ENCODE peak calls at places on chromosome 3, in eight cellular contexts. W is mucosa of descending colon, G is cardiac muscle cell, K is colonic mucosa, L is tibial nerve, Y is mammary epithelial cell, B is Caco-2, S is left lung. I is an unnamed sample. For H3K9me3, the result is how much of the 10 kb centered on the place peaks cover.

GRCh38 chr3:178777718-178778411 is 241.6 kb downstream of the KCNMB2 start:
- DNase-seq in S (no peak), L (no peak), G (no peak), Y (peak), K (no peak), W (no peak), B (no peak), I (no peak)

GRCh38 chr3:147185781-147186180 is 220.6 kb downstream of the ZIC4 start:
- DNase-seq in G (no peak), B (no peak), L (no peak), Y (no peak), W (no peak), K (no peak), S (no peak), I (no peak)

GRCh38 chr3:44323341-44323955 is 15.1 kb upstream of the TCAIM start:
- DNase-seq in W (peak), Y (peak), L (peak), G (peak), K (peak), S (peak), B (peak), I (peak)

GRCh38 chr3:31227152-31227581 is 305.6 kb upstream of the STT3B start:
- DNase-seq in B (no peak), S (no peak), L (no peak), W (no peak), G (no peak), Y (no peak), K (no peak), I (peak)

GRCh38 chr3:35537265-35537664 is 102.1 kb upstream of the ARPP21 start:
- DNase-seq in L (no peak), S (no peak), W (no peak), B (no peak), Y (no peak), G (no peak), K (no peak), I (no peak)

GRCh38 chr3:125145751-125146475 is 66.6 kb downstream of the SLC12A8 start:
- DNase-seq in S (no peak), W (no peak), G (no peak), B (no peak), L (no peak), Y (no peak), K (no peak), I (no peak)

GRCh38 chr3:15794303-15794771 is 3.4 kb downstream of the ANKRD28 start:
- DNase-seq in W (no peak), L (no peak), S (no peak), G (no peak), B (no peak), K (no peak), Y (peak), I (no peak)

GRCh38 chr3:105708980-105709379 is 159.8 kb downstream of the CBLB start:
- DNase-seq in L (no peak), Y (no peak), W (no peak), K (no peak), B (no peak), G (no peak), S (no peak), I (no peak)

GRCh38 chr3:46981932-46982471 is 2.5 kb downstream of the NBEAL2 start:
- DNase-seq in W (peak), B (no peak), Y (no peak), L (no peak), G (no peak), K (peak), S (peak), I (peak)

GRCh38 chr3:127551971-127552370 is 38.6 kb downstream of the TPRA1 start:
- DNase-seq in Y (no peak), B (no peak), S (no peak), L (no peak), W (no peak), K (no peak), G (no peak), I (no peak)

GRCh38 chr3:10401990-10402761 is 81.3 kb upstream of the SEC13 start:
- DNase-seq in W (no peak), L (no peak), Y (no peak), K (no peak), S (no peak), G (no peak), B (no peak), I (no peak)

GRCh38 chr3:67044295-67044694 is 46.2 kb downstream of the KBTBD8 start:
- DNase-seq in S (no peak), G (no peak), Y (no peak), B (no peak), K (no peak), L (no peak), W (no peak), I (no peak)

GRCh38 chr3:11499144-11499543 is 144.6 kb downstream of the VGLL4 start:
- DNase-seq in G (no peak), W (no peak), K (no peak), S (no peak), Y (peak), B (no peak), L (no peak), I (no peak)

GRCh38 chr3:190252080-190252479 is 70.2 kb downstream of the CLDN1 start:
- DNase-seq in S (no peak), B (no peak), Y (peak), L (no peak), W (no peak), K (no peak), G (no peak), I (no peak)

GRCh38 chr3:167361356-167361755 is 18.7 kb downstream of the ZBBX start:
- DNase-seq in L (no peak), S (no peak), Y (no peak), W (no peak), K (no peak), G (no peak), B (no peak), I (no peak)

GRCh38 chr3:154616298-154616697 is 186.3 kb upstream of the GPR149 start:
- DNase-seq in B (no peak), S (no peak), K (no peak), G (no peak), L (no peak), W (no peak), Y (no peak), I (no peak)

GRCh38 chr3:56468184-56469106 is at the start of gene ERC2:
- DNase-seq in B (peak), L (no peak), Y (peak), W (peak), K (peak), S (peak), G (peak), I (peak)

GRCh38 chr3:184368116-184368803 is 6.8 kb downstream of the POLR2H start:
- DNase-seq in B (peak), K (no peak), S (no peak), Y (no peak), W (no peak), L (no peak), G (no peak), I (no peak)

GRCh38 chr3:111715911-111716523 is 120.9 kb upstream of the ZBED2 start:
- DNase-seq in B (peak), Y (no peak), K (peak), W (peak), G (peak), L (no peak), S (no peak), I (peak)

GRCh38 chr3:66393486-66394260 is 107.1 kb downstream of the LRIG1 start:
- DNase-seq in B (no peak), S (no peak), G (no peak), W (no peak), L (no peak), K (no peak), Y (no peak), I (no peak)

GRCh38 chr3:160540546-160540945 is 24.8 kb downstream of the KPNA4 start:
- DNase-seq in W (no peak), L (no peak), G (no peak), Y (no peak), K (no peak), S (no peak), B (no peak), I (no peak)

GRCh38 chr3:52233108-52233591 is 5.8 kb downstream of the TWF2 start:
- DNase-seq in Y (no peak), S (peak), G (no peak), W (no peak), B (no peak), L (no peak), K (no peak), I (no peak)

GRCh38 chr3:52230889-52231499 is 5.5 kb upstream of the TLR9 start:
- DNase-seq in B (no peak), W (no peak), L (no peak), G (no peak), K (no peak), S (no peak), Y (no peak), I (no peak)

GRCh38 chr3:52232279-52233107 is 6.5 kb downstream of the TWF2 start:
- DNase-seq in B (no peak), L (no peak), G (no peak), Y (no peak), K (no peak), S (no peak), W (no peak), I (no peak)

GRCh38 chr3:52230461-52230860 is 5.0 kb upstream of the TLR9 start:
- DNase-seq in W (no peak), B (no peak), L (no peak), G (no peak), Y (no peak), K (no peak), S (no peak), I (no peak)

GRCh38 chr3:52231502-52232278 is 6.2 kb upstream of the TLR9 start:
- DNase-seq in S (peak), L (peak), G (peak), B (no peak), K (peak), Y (no peak), W (peak), I (peak)
- H3K4me3 ChIP-seq in S (no peak), L (no peak), G (no peak), B (no peak), K (no peak), Y (no peak), W (no peak), I (no peak)

DNA sequence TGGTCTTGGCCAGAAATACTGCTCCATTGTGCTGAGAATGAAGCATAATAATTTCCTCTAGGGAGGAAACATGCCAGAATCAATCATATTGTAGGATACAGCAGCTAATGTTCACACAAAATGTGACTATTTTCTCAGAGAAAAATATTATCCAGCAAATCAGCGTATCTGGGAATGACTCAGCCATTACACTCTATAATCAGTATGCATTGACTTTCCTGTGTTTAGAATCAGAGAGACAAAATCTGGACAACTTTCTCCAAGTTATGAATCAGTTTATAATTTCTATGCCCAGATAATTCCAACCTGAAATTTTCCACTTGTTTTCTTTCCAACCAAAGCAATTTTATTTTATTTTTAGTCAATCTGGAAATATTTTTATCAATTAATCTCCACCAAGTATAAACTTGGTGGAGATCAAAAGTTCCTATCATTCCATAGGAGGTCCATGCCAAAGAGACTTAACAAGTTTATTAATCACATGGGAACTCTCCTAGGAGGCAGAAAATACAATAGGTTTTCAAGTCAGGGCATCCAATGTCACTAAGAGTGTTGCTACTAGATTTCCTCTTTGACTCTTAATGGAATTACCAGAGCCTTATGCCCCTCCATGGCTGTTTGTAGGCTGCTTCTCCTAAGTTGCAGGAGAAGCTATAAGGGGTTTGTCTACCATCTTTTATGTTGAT is 36.4 kb downstream of the SUCNR1 start:
- DNase-seq in G (no peak), Y (no peak), K (no peak), W (no peak), S (no peak), L (no peak), B (no peak), I (no peak)
- TF ChIP-seq CTCF in G (no peak), Y (no peak), K (no peak), W (no peak), S (no peak), L (no peak), B (no peak), I (no peak)

DNA sequence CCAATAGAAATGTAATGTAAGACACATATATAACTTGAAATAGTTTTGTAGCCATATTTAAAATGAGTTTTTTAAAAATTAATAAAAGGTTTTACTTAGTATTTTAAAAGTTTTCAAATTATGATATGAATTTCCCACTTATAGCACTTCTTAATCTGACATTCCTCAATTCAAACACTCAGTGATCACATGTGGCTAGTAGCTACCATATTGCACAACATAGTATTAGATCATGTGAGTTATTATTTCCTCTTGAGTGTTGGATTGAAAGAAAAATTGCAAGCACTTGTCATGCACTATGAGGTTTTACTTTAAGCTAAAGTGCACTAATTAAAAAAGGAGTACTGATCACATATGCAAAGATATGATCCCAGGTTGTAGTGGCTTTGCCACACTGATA is 453.4 kb upstream of the ROBO2 start:
- DNase-seq in W (no peak), B (no peak), S (no peak), G (no peak), Y (no peak), K (no peak), L (no peak), I (no peak)
- H3K9me3 ChIP-seq in W (under half), B (under half), S (under half), G (under half), Y (under half), K (under half), L (under half), I (under half)

DNA sequence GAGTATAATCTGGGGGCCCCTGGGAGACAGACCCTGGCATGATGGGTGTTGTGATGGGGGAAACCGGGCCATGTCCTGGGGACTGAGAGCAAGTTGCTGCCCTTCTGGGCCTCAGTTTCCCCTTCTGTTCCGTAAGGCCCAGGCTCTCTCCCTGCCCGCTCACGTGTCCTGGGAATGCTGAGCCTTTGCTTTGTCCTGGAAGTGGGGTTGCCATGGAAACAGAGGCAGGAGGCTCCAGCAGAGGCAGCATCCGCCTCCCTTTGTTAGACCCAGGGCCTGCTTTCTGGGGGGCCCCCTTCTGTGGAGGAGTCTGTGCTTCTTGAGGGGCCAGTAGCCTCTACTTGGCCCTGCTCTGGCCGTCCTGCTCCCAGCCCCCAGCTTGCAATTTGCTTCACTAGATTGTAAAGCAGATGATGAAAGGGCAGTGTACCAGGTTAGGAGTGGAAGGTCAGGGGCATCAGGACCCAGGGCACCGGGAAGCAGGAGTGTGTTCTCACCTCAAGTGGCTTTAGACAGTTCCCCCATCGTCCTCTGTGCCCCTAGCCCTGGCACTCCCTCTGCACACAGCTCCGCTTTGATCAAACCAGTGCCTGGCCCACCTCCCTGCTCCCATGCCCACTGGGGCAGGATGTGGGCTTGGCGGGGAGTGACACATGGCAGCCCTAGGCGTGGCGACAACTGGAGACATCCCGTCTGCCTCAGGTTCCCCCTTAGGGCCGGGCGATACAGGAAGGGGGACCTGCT is 105.6 kb downstream of the FBLN2 start:
- DNase-seq in L (no peak), K (no peak), B (no peak), S (no peak), W (no peak), Y (no peak), G (no peak), I (no peak)
- H3K4me3 ChIP-seq in L (peak), K (no peak), B (no peak), S (no peak), W (no peak), Y (no peak), G (no peak), I (no peak)

GRCh38 chr3:28267984-28268849 is 26.8 kb downstream of the CMC1 start:
- DNase-seq in S (no peak), Y (peak), L (no peak), B (no peak), G (no peak), K (peak), W (peak), I (no peak)
- TF ChIP-seq CTCF in S (no peak), Y (no peak), L (no peak), B (no peak), G (no peak), K (peak), W (no peak), I (no peak)

GRCh38 chr3:88090681-88091080 is 31.6 kb downstream of the ZNF654 start:
- DNase-seq in K (no peak), G (no peak), W (no peak), S (no peak), B (no peak), L (no peak), Y (no peak), I (no peak)

GRCh38 chr3:88092270-88092669 is 33.2 kb downstream of the ZNF654 start:
- DNase-seq in K (no peak), L (no peak), Y (no peak), B (no peak), W (no peak), G (no peak), S (no peak), I (no peak)

GRCh38 chr3:88093266-88093665 is 34.2 kb downstream of the ZNF654 start:
- DNase-seq in K (no peak), L (no peak), B (no peak), W (no peak), G (no peak), S (no peak), Y (no peak), I (no peak)
- H3K9me3 ChIP-seq in K (under half), L (under half), B (under half), W (under half), G (under half), S (under half), Y (under half), I (under half)

GRCh38 chr3:19901918-19902317 is 32.1 kb downstream of the EFHB start:
- DNase-seq in K (no peak), W (no peak), Y (peak), L (no peak), B (no peak), G (no peak), S (no peak), I (peak)

GRCh38 chr3:19898725-19899124 is 35.3 kb downstream of the EFHB start:
- DNase-seq in S (no peak), W (no peak), Y (no peak), K (no peak), L (no peak), G (no peak), B (no peak), I (no peak)

GRCh38 chr3:19903649-19904048 is 30.4 kb downstream of the EFHB start:
- DNase-seq in W (no peak), K (no peak), S (no peak), B (no peak), L (no peak), G (no peak), Y (no peak), I (no peak)

GRCh38 chr3:19899264-19899663 is 34.8 kb downstream of the EFHB start:
- DNase-seq in S (no peak), W (no peak), G (no peak), L (no peak), Y (no peak), B (no peak), K (no peak), I (no peak)

DNA sequence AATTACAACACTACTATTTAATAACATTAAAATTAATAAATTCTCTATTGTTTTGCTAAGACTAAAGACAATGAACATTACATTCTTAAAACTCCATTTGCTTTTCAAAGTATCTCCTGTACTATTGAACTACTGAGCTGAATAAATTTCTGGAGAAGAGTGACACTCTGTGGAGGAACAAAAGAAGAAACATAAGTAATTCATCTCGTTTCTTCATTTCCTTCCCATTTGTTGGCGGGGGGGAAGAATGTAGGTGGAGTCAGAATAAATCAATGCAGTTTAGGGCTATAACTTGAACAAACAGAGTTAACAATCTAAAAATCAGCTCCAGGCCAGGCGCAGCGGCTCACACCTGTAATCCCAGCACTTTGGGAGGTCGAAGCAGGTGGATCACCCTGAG is 32.7 kb downstream of the EFHB start:
- DNase-seq in W (peak), Y (no peak), K (no peak), G (no peak), L (no peak), B (no peak), S (no peak), I (no peak)
- H3K4me3 ChIP-seq in W (no peak), Y (no peak), K (no peak), G (no peak), L (no peak), B (no peak), S (no peak), I (no peak)

I was measured in prostate gland.